ENCODE peak calls at places on chromosomes 5 and 9, in ten cellular contexts. T is stimulated activated CD4-positive, alpha-beta T cell treated with anti-CD3 and anti-CD28 coated beads, Interleukin-15, amount 100 ng/mL, for 24 hours; O is fibroblast of villous mesenchyme; Q is stimulated activated CD8-positive, alpha-beta memory T cell treated with anti-CD3 and anti-CD28 coated beads, Interleukin-7, amount 100 ng/mL, for 1 hour; C is activated CD8-positive, alpha-beta memory T cell treated with anti-CD3 and anti-CD28 coated beads for 24 hours; K is pulmonary artery endothelial cell; P is progenitor cell of endocrine pancreas; L is SJSA1; F is T1000; N is Peyer's patch. B is an unnamed sample.

GRCh38 chr5:89996892-89997291 is 412.7 kb downstream of the CETN3 start:
- DNase-seq in F (no peak), Q (no peak), N (no peak), K (no peak), L (no peak), P (no peak), C (no peak), O (no peak), T (no peak), B (no peak)

GRCh38 chr9:111542497-111543254 is 17.7 kb downstream of the ZNF483 start:
- DNase-seq in N (no peak), K (no peak), P (no peak), C (no peak), T (no peak), L (no peak), F (no peak), Q (no peak), O (no peak), B (no peak)

GRCh38 chr5:131206772-131207171 is 36.0 kb downstream of the LYRM7 start:
- DNase-seq in F (no peak), C (no peak), Q (no peak), K (no peak), P (no peak), N (no peak), T (no peak), O (peak), L (no peak), B (no peak)

GRCh38 chr5:139748505-139748826 is 47.1 kb upstream of the PSD2 start:
- DNase-seq in N (no peak), K (no peak), T (no peak), F (no peak), O (no peak), C (no peak), P (no peak), L (no peak), Q (no peak), B (no peak)

GRCh38 chr9:130831077-130831476 is 4.0 kb upstream of the ABL1 start:
- DNase-seq in Q (no peak), O (no peak), N (no peak), T (no peak), K (no peak), P (no peak), C (no peak), F (no peak), L (no peak), B (no peak)

GRCh38 chr5:180910735-180911134 is 11.8 kb downstream of the BTNL8 start:
- DNase-seq in K (no peak), T (no peak), L (no peak), F (no peak), P (no peak), O (no peak), C (no peak), N (no peak), Q (no peak), B (no peak)

GRCh38 chr5:141848771-141849370 is 29.3 kb downstream of the PCDH1 start:
- DNase-seq in O (peak), T (peak), K (peak), N (peak), Q (peak), P (peak), C (no peak), L (peak), F (no peak), B (no peak)

GRCh38 chr5:69451941-69452652 is 37.2 kb downstream of the MARVELD2 start:
- DNase-seq in Q (no peak), L (no peak), P (no peak), K (no peak), C (no peak), F (no peak), O (no peak), T (no peak), N (no peak), B (no peak)

GRCh38 chr5:28808967-28809810 is 1770.8 kb upstream of the CDH9 start:
- DNase-seq in L (no peak), K (no peak), F (no peak), N (no peak), C (no peak), T (no peak), O (peak), P (no peak), Q (no peak), B (no peak)

GRCh38 chr9:121884057-121884512 is 209.0 kb downstream of the TTLL11 start:
- DNase-seq in Q (no peak), P (no peak), F (no peak), O (no peak), K (no peak), T (no peak), N (no peak), C (no peak), L (no peak), B (no peak)

GRCh38 chr5:67301285-67301904 is 104.8 kb upstream of the CD180 start:
- DNase-seq in K (peak), P (no peak), T (no peak), C (no peak), N (peak), Q (no peak), O (peak), F (no peak), L (peak), B (peak)

GRCh38 chr9:84493284-84493947 is 152.9 kb upstream of the SLC28A3 start:
- DNase-seq in C (no peak), F (no peak), P (no peak), K (no peak), Q (no peak), T (no peak), L (no peak), N (no peak), O (no peak), B (no peak)

GRCh38 chr9:93059097-93059959 is 827 bp downstream of the SUSD3 start:
- DNase-seq in L (no peak), P (no peak), O (no peak), K (no peak), N (peak), T (peak), C (peak), F (no peak), Q (no peak), B (no peak)

GRCh38 chr9:72586388-72587160 is 65.2 kb downstream of the TMC1 start:
- DNase-seq in F (peak), L (no peak), Q (no peak), T (peak), C (no peak), O (peak), K (no peak), P (no peak), N (no peak), B (peak)

GRCh38 chr9:116686693-116687073 is 422 bp upstream of the TRIM32 start:
- DNase-seq in N (no peak), T (no peak), Q (no peak), F (no peak), K (no peak), P (no peak), O (no peak), L (no peak), C (no peak), B (no peak)

GRCh38 chr5:103461223-103461622 is 101.4 kb downstream of the NUDT12 start:
- DNase-seq in O (no peak), L (peak), K (no peak), T (no peak), C (no peak), Q (no peak), F (no peak), N (no peak), P (no peak), B (no peak)

GRCh38 chr5:156680845-156681244 is 169.2 kb upstream of the PPP1R2B start:
- DNase-seq in P (no peak), L (no peak), N (no peak), O (no peak), Q (no peak), T (no peak), C (no peak), F (no peak), K (no peak), B (no peak)

GRCh38 chr5:35803221-35803651 is 53.5 kb upstream of the IL7R start:
- DNase-seq in C (no peak), N (no peak), Q (no peak), P (no peak), K (peak), L (no peak), F (peak), O (peak), T (no peak), B (peak)

GRCh38 chr5:133849116-133849515 is 119.3 kb downstream of the C5orf15 start:
- DNase-seq in Q (no peak), P (no peak), K (no peak), C (peak), O (no peak), L (no peak), T (no peak), F (no peak), N (no peak), B (no peak)

GRCh38 chr5:181223729-181224389 is 778 bp downstream of the TRIM41 start:
- DNase-seq in L (no peak), P (peak), Q (no peak), C (no peak), T (peak), F (no peak), N (peak), K (no peak), O (peak), B (no peak)

GRCh38 chr9:32864926-32865325 is 81.6 kb downstream of the TMEM215 start:
- DNase-seq in N (no peak), K (no peak), F (no peak), T (no peak), Q (no peak), P (no peak), C (no peak), L (no peak), O (no peak), B (no peak)

GRCh38 chr5:65480306-65480865 is 1.3 kb downstream of the ADAMTS6 start:
- DNase-seq in F (no peak), K (no peak), T (peak), L (peak), Q (no peak), C (no peak), O (peak), P (no peak), N (peak), B (peak)

GRCh38 chr9:84761137-84761808 is 91.7 kb downstream of the NTRK2 start:
- DNase-seq in L (no peak), T (no peak), K (no peak), O (no peak), N (no peak), Q (no peak), F (no peak), C (no peak), P (no peak), B (no peak)

GRCh38 chr5:149464796-149465489 is 85.9 kb upstream of the IL17B start:
- DNase-seq in Q (no peak), O (peak), T (no peak), N (no peak), F (no peak), P (no peak), K (no peak), L (peak), C (no peak), B (no peak)

GRCh38 chr5:154031923-154032489 is 6.7 kb downstream of the FAM114A2 start:
- DNase-seq in N (no peak), F (no peak), T (no peak), K (no peak), P (no peak), O (no peak), L (no peak), Q (no peak), C (no peak), B (no peak)

GRCh38 chr9:109401169-109401989 is 80.5 kb upstream of the EPB41L4B start:
- DNase-seq in F (no peak), L (peak), T (peak), O (peak), K (no peak), Q (no peak), C (no peak), N (no peak), P (peak), B (peak)

GRCh38 chr5:174935854-174936474 is 211.6 kb downstream of the MSX2 start:
- DNase-seq in F (peak), C (peak), K (no peak), P (peak), T (peak), O (peak), Q (peak), N (no peak), L (peak), B (peak)

GRCh38 chr5:127136908-127137307 is 63.6 kb upstream of the C5orf63 start:
- DNase-seq in F (no peak), K (no peak), Q (no peak), O (no peak), N (no peak), P (no peak), L (no peak), C (no peak), T (no peak), B (no peak)

GRCh38 chr5:133485468-133485867 is 126.9 kb downstream of the FSTL4 start:
- DNase-seq in K (no peak), N (no peak), O (no peak), F (no peak), C (no peak), L (no peak), Q (no peak), T (no peak), P (no peak), B (no peak)

GRCh38 chr5:39977231-39977630 is 552.5 kb upstream of the DAB2 start:
- DNase-seq in O (no peak), Q (no peak), N (no peak), P (no peak), T (no peak), L (no peak), F (no peak), K (no peak), C (no peak), B (no peak)

B was measured in AG09319.